ENCODE peak calls at places on chromosomes 2 and 18, in six cellular contexts. H is AG09319, I is AG10803, P is HFFc6, N is upper lobe of right lung, T is glutamatergic neuron. D is an unnamed sample.
A peak's percentile ranks its signal among the peaks of the same experiment; 100 is the strongest.

GRCh38 chr18:8771930-8772329 is 66.6 kb downstream of the MTCL1 start:
- DNase-seq in P (no peak), H (peak; percentile 30), I (peak; percentile 75), N (no peak), T (peak; percentile 49), D (no peak)

GRCh38 chr2:237156131-237156856 is 70.6 kb downstream of the COPS8 start:
- DNase-seq in T (no peak), P (peak; percentile 87), H (peak; percentile 69), I (peak; percentile 91), N (no peak), D (no peak)

GRCh38 chr2:2234398-2234797 is 96.7 kb downstream of the MYT1L start:
- DNase-seq in P (no peak), T (no peak), I (no peak), H (no peak), N (no peak), D (no peak)

GRCh38 chr2:199484927-199485326 is 27.2 kb upstream of the SATB2 start:
- DNase-seq in N (no peak), P (peak; percentile 18), H (no peak), T (peak; percentile 27), I (peak; percentile 26), D (no peak)

GRCh38 chr18:13447621-13448020 is 229.1 kb downstream of the LDLRAD4 start:
- DNase-seq in I (peak; percentile 95), T (peak; percentile 80), P (no peak), N (no peak), H (peak; percentile 48), D (no peak)

GRCh38 chr18:70046796-70047195 is 99.1 kb upstream of the CD226 start:
- DNase-seq in P (no peak), T (no peak), H (no peak), N (no peak), I (peak; percentile 52), D (no peak)

GRCh38 chr18:56576826-56577573 is 61.4 kb downstream of the TXNL1 start:
- DNase-seq in H (no peak), P (no peak), N (no peak), I (peak; percentile 46), T (no peak), D (no peak)

GRCh38 chr18:9743200-9744016 is 35.3 kb downstream of the RAB31 start:
- DNase-seq in N (no peak), H (peak; percentile 75), I (peak; percentile 93), T (no peak), P (peak; percentile 94), D (no peak)

GRCh38 chr2:9165625-9166024 is 41.0 kb upstream of the ASAP2 start:
- DNase-seq in P (peak; percentile 23), I (peak; percentile 40), T (no peak), N (no peak), H (no peak), D (no peak)

GRCh38 chr18:62760403-62760734 is 45.0 kb downstream of the PHLPP1 start:
- DNase-seq in H (no peak), N (no peak), P (no peak), I (no peak), T (no peak), D (no peak)

GRCh38 chr2:147538088-147538487 is 306.7 kb upstream of the ACVR2A start:
- DNase-seq in N (no peak), T (no peak), H (no peak), P (no peak), I (peak; percentile 96), D (no peak)

GRCh38 chr2:75498907-75499306 is 61.8 kb downstream of the EVA1A start:
- DNase-seq in I (no peak), H (no peak), T (no peak), N (no peak), P (no peak), D (no peak)

GRCh38 chr18:50895350-50896045 is 16.6 kb downstream of the ME2 start:
- DNase-seq in P (no peak), T (no peak), I (no peak), N (no peak), H (no peak), D (no peak)

GRCh38 chr18:55384115-55384514 is 203.9 kb downstream of the TCF4 start:
- DNase-seq in T (no peak), H (no peak), P (no peak), N (no peak), I (no peak), D (no peak)

GRCh38 chr2:151156431-151156830 is 105.2 kb downstream of the RBM43 start:
- DNase-seq in N (no peak), T (no peak), I (no peak), H (no peak), P (no peak), D (no peak)

GRCh38 chr2:237354930-237355329 is 59.0 kb downstream of the COL6A3 start:
- DNase-seq in T (no peak), H (no peak), I (peak; percentile 74), N (no peak), P (peak; percentile 68), D (no peak)

GRCh38 chr2:30677861-30678385 is 129.3 kb downstream of the CAPN13 start:
- DNase-seq in H (no peak), T (no peak), P (no peak), N (peak; percentile 26), I (no peak), D (no peak)

GRCh38 chr2:96773922-96774321 is 13.2 kb downstream of the CNNM4 start:
- DNase-seq in N (no peak), T (no peak), H (no peak), P (no peak), I (no peak), D (no peak)

GRCh38 chr2:215751200-215751910 is 262.0 kb downstream of the MREG start:
- DNase-seq in N (no peak), T (no peak), I (peak; percentile 94), H (no peak), P (peak; percentile 87), D (no peak)

GRCh38 chr2:53854678-53855077 is 5.1 kb downstream of the GPR75 start:
- DNase-seq in N (no peak), I (no peak), P (no peak), T (no peak), H (no peak), D (no peak)

GRCh38 chr18:2223859-2224258 is 347.4 kb downstream of the METTL4 start:
- DNase-seq in H (no peak), P (peak; percentile 29), I (peak; percentile 11), T (peak; percentile 32), N (no peak), D (peak; percentile 28)

GRCh38 chr18:68406761-68407160 is 308.1 kb downstream of the TMX3 start:
- DNase-seq in N (no peak), P (no peak), H (no peak), I (peak; percentile 61), T (no peak), D (no peak)

GRCh38 chr2:48471048-48471474 is 58.9 kb upstream of the STON1 start:
- DNase-seq in N (no peak), I (peak; percentile 69), P (peak; percentile 72), T (no peak), H (peak; percentile 49), D (peak; percentile 22)

GRCh38 chr2:126637393-126637792 is 18.6 kb upstream of the GYPC start:
- DNase-seq in I (no peak), N (no peak), H (no peak), P (no peak), T (no peak), D (no peak)

GRCh38 chr2:136582631-136583205 is 182.6 kb upstream of the THSD7B start:
- DNase-seq in N (no peak), T (no peak), P (no peak), I (no peak), H (no peak), D (peak; percentile 59)

GRCh38 chr18:63956755-63957154 is 7.7 kb downstream of the HMSD start:
- DNase-seq in N (no peak), I (peak; percentile 23), T (no peak), H (no peak), P (peak; percentile 41), D (no peak)

GRCh38 chr18:63947051-63947790 is 1.9 kb upstream of the HMSD start:
- DNase-seq in H (no peak), T (no peak), N (no peak), P (no peak), I (no peak), D (no peak)

GRCh38 chr18:63953811-63954210 is 4.7 kb downstream of the HMSD start:
- DNase-seq in N (no peak), I (peak; percentile 45), P (no peak), H (no peak), T (no peak), D (no peak)

GRCh38 chr18:63949068-63949737 is at the start of gene HMSD:
- DNase-seq in T (peak; percentile 70), N (peak; percentile 88), H (no peak), P (no peak), I (peak; percentile 22), D (peak; percentile 73)

DNA sequence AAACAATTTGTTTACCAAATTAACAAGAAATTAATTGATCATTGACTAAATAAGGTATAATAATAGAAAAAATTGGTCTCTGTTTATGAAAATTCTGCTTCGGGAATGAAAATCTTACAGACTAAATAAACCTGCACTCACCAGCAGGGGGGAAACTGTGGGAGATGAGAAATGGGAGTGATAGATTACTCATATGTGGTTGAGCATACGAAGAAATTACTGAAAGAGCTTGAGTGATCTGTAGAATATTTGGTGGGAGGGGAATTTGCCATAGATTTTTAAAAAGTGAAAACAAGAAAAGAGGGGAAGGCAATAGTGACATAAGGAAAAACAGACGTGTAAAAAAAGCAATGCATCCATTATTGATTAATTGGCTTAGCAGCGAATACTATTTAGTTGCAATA is 2.2 kb downstream of the HMSD start:
- DNase-seq in H (no peak), T (no peak), P (peak; percentile 12), N (no peak), I (peak; percentile 23), D (no peak)
- TF ChIP-seq CTCF in H (peak; percentile 7), T (peak; percentile 24), P (peak; percentile 71), N (no peak), I (peak; percentile 49), D (no peak)

GRCh38 chr2:239193925-239194687 is 206.7 kb downstream of the HDAC4 start:
- DNase-seq in P (no peak), N (peak; percentile 35), H (no peak), I (no peak), T (peak; percentile 27), D (no peak)
- TF ChIP-seq CTCF in P (peak; percentile 35), N (no peak), H (peak; percentile 5), I (peak; percentile 26), T (no peak), D (no peak)

GRCh38 chr2:121736462-121737336 is at the start of gene NIFK:
- DNase-seq in N (peak; percentile 100), H (peak; percentile 96), P (peak; percentile 97), I (peak; percentile 97), T (peak; percentile 100), D (peak; percentile 100)
- TF ChIP-seq CTCF in N (no peak), H (no peak), P (peak; percentile 6), I (no peak), T (no peak), D (no peak)

GRCh38 chr2:45843136-45843535 is 191.7 kb downstream of the PRKCE start:
- DNase-seq in H (no peak), N (no peak), P (no peak), I (no peak), T (no peak), D (no peak)

GRCh38 chr2:45841752-45842407 is 190.4 kb downstream of the PRKCE start:
- DNase-seq in H (no peak), N (no peak), T (no peak), I (no peak), P (no peak), D (no peak)

GRCh38 chr2:45837812-45838341 is 186.4 kb downstream of the PRKCE start:
- DNase-seq in H (no peak), I (no peak), P (no peak), N (no peak), T (no peak), D (no peak)

GRCh38 chr2:45839388-45840251 is 188.1 kb downstream of the PRKCE start:
- DNase-seq in P (no peak), N (no peak), I (peak; percentile 50), H (no peak), T (no peak), D (no peak)

GRCh38 chr2:45840481-45840880 is 189.0 kb downstream of the PRKCE start:
- DNase-seq in T (no peak), P (no peak), N (no peak), H (no peak), I (no peak), D (no peak)
- TF ChIP-seq CTCF in T (no peak), P (no peak), N (no peak), H (no peak), I (no peak), D (no peak)